ENCODE peak calls at places on chromosomes 13 and 19, in seven cellular contexts. One of them, this sample, is unnamed. For H3K4me1 and H3K27me3, the result is how much of the 10 kb centered on the place peaks cover.

GRCh38 chr19:36898422-36898821 is 17.7 kb downstream of the ZNF829 start:
- DNase-seq in uterus: no peak
- DNase-seq in osteoblast: no peak
- DNase-seq in sigmoid colon: no peak
- DNase-seq in tibial artery: no peak
- DNase-seq in HCT116: no peak
- DNase-seq in right lobe of liver: no peak
- DNase-seq in this sample: no peak

GRCh38 chr13:31970237-31970930 is 61.2 kb upstream of the FRY start:
- DNase-seq in uterus: no peak
- DNase-seq in osteoblast: no peak
- DNase-seq in sigmoid colon: no peak
- DNase-seq in tibial artery: no peak
- DNase-seq in HCT116: no peak
- DNase-seq in right lobe of liver: no peak
- DNase-seq in this sample: no peak

GRCh38 chr19:7255119-7255518 is 39.1 kb downstream of the INSR start:
- DNase-seq in uterus: no peak
- DNase-seq in osteoblast: no peak
- DNase-seq in sigmoid colon: no peak
- DNase-seq in tibial artery: no peak
- DNase-seq in HCT116: no peak
- DNase-seq in right lobe of liver: no peak
- DNase-seq in this sample: no peak

GRCh38 chr19:29965529-29965928 is 23.5 kb downstream of the URI1 start:
- DNase-seq in uterus: no peak
- DNase-seq in osteoblast: no peak
- DNase-seq in sigmoid colon: no peak
- DNase-seq in tibial artery: no peak
- DNase-seq in HCT116: no peak
- DNase-seq in right lobe of liver: no peak
- DNase-seq in this sample: no peak

GRCh38 chr19:51439021-51439465 is 19.2 kb downstream of the SIGLEC8 start:
- DNase-seq in uterus: no peak
- DNase-seq in osteoblast: no peak
- DNase-seq in sigmoid colon: no peak
- DNase-seq in tibial artery: no peak
- DNase-seq in HCT116: no peak
- DNase-seq in right lobe of liver: no peak
- DNase-seq in this sample: peak

GRCh38 chr13:94656766-94657165 is 55.1 kb downstream of the GPR180 start:
- DNase-seq in uterus: no peak
- DNase-seq in osteoblast: peak
- DNase-seq in sigmoid colon: no peak
- DNase-seq in tibial artery: no peak
- DNase-seq in HCT116: no peak
- DNase-seq in right lobe of liver: no peak
- DNase-seq in this sample: peak

GRCh38 chr19:15241259-15241658 is 9.0 kb upstream of the EPHX3 start:
- DNase-seq in uterus: no peak
- DNase-seq in osteoblast: peak
- DNase-seq in sigmoid colon: no peak
- DNase-seq in tibial artery: no peak
- DNase-seq in HCT116: no peak
- DNase-seq in right lobe of liver: no peak
- DNase-seq in this sample: no peak

GRCh38 chr13:40116008-40116407 is 460.5 kb downstream of the COG6 start:
- DNase-seq in uterus: peak
- DNase-seq in osteoblast: peak
- DNase-seq in sigmoid colon: no peak
- DNase-seq in tibial artery: no peak
- DNase-seq in HCT116: peak
- DNase-seq in right lobe of liver: no peak
- DNase-seq in this sample: no peak

GRCh38 chr19:38035515-38036495 is 128.8 kb downstream of the SIPA1L3 start:
- DNase-seq in uterus: no peak
- DNase-seq in osteoblast: no peak
- DNase-seq in sigmoid colon: no peak
- DNase-seq in tibial artery: no peak
- DNase-seq in HCT116: no peak
- DNase-seq in right lobe of liver: no peak
- DNase-seq in this sample: no peak

GRCh38 chr19:32029235-32029634 is 316.2 kb upstream of the ZNF507 start:
- DNase-seq in uterus: no peak
- DNase-seq in osteoblast: no peak
- DNase-seq in sigmoid colon: no peak
- DNase-seq in tibial artery: no peak
- DNase-seq in HCT116: no peak
- DNase-seq in right lobe of liver: no peak
- DNase-seq in this sample: no peak

GRCh38 chr13:113129921-113130750 is 7.5 kb downstream of the F10 start:
- DNase-seq in uterus: peak
- DNase-seq in osteoblast: peak
- DNase-seq in sigmoid colon: no peak
- DNase-seq in tibial artery: no peak
- DNase-seq in HCT116: no peak
- DNase-seq in right lobe of liver: no peak
- DNase-seq in this sample: no peak

GRCh38 chr13:81488021-81488420 is 1147.1 kb upstream of the SPRY2 start:
- DNase-seq in uterus: no peak
- DNase-seq in osteoblast: no peak
- DNase-seq in sigmoid colon: no peak
- DNase-seq in tibial artery: no peak
- DNase-seq in HCT116: no peak
- DNase-seq in right lobe of liver: no peak
- DNase-seq in this sample: no peak

GRCh38 chr19:16463991-16464575 is 7.7 kb downstream of the EPS15L1 start:
- DNase-seq in uterus: no peak
- DNase-seq in osteoblast: peak
- DNase-seq in sigmoid colon: no peak
- DNase-seq in tibial artery: no peak
- DNase-seq in HCT116: no peak
- DNase-seq in right lobe of liver: no peak
- DNase-seq in this sample: no peak

GRCh38 chr13:31749929-31750328 is 10.6 kb downstream of the RXFP2 start:
- DNase-seq in uterus: no peak
- DNase-seq in osteoblast: peak
- DNase-seq in sigmoid colon: no peak
- DNase-seq in tibial artery: no peak
- DNase-seq in HCT116: no peak
- DNase-seq in right lobe of liver: no peak
- DNase-seq in this sample: no peak

GRCh38 chr19:53994811-53995210 is 3.4 kb downstream of the CACNG6 start:
- DNase-seq in uterus: no peak
- DNase-seq in osteoblast: peak
- DNase-seq in sigmoid colon: no peak
- DNase-seq in tibial artery: no peak
- DNase-seq in HCT116: no peak
- DNase-seq in right lobe of liver: no peak
- DNase-seq in this sample: no peak

GRCh38 chr19:47507031-47507430 is 7.8 kb downstream of the NAPA start:
- DNase-seq in uterus: no peak
- DNase-seq in osteoblast: no peak
- DNase-seq in sigmoid colon: no peak
- DNase-seq in tibial artery: no peak
- DNase-seq in HCT116: no peak
- DNase-seq in right lobe of liver: no peak
- DNase-seq in this sample: no peak

GRCh38 chr13:50129065-50129922 is 114.0 kb downstream of the KCNRG start:
- DNase-seq in uterus: no peak
- DNase-seq in osteoblast: peak
- DNase-seq in sigmoid colon: no peak
- DNase-seq in tibial artery: peak
- DNase-seq in HCT116: no peak
- DNase-seq in right lobe of liver: no peak
- DNase-seq in this sample: no peak

GRCh38 chr19:42363614-42364346 is 26.3 kb downstream of the CNFN start:
- DNase-seq in uterus: no peak
- DNase-seq in osteoblast: peak
- DNase-seq in sigmoid colon: no peak
- DNase-seq in tibial artery: no peak
- DNase-seq in HCT116: no peak
- DNase-seq in right lobe of liver: no peak
- DNase-seq in this sample: no peak

GRCh38 chr19:10193666-10194499 is 870 bp downstream of the DNMT1 start:
- DNase-seq in uterus: no peak
- DNase-seq in osteoblast: peak
- DNase-seq in sigmoid colon: no peak
- DNase-seq in tibial artery: peak
- DNase-seq in HCT116: no peak
- DNase-seq in right lobe of liver: no peak
- DNase-seq in this sample: peak

GRCh38 chr13:105773887-105774538 is 761.4 kb downstream of the EFNB2 start:
- DNase-seq in uterus: no peak
- DNase-seq in osteoblast: peak
- DNase-seq in sigmoid colon: no peak
- DNase-seq in tibial artery: no peak
- DNase-seq in HCT116: peak
- DNase-seq in right lobe of liver: no peak
- DNase-seq in this sample: peak

GRCh38 chr13:76335463-76335862 is 550.7 kb downstream of the KCTD12 start:
- DNase-seq in uterus: no peak
- DNase-seq in osteoblast: no peak
- DNase-seq in sigmoid colon: no peak
- DNase-seq in tibial artery: no peak
- DNase-seq in HCT116: no peak
- DNase-seq in right lobe of liver: no peak
- DNase-seq in this sample: no peak
- H3K4me1 ChIP-seq in uterus: under half
- H3K4me1 ChIP-seq in osteoblast: under half
- H3K4me1 ChIP-seq in sigmoid colon: under half
- H3K4me1 ChIP-seq in tibial artery: under half
- H3K4me1 ChIP-seq in HCT116: under half
- H3K4me1 ChIP-seq in right lobe of liver: under half
- H3K4me1 ChIP-seq in this sample: under half

GRCh38 chr13:51235756-51236564 is 13.8 kb downstream of the FAM124A start:
- DNase-seq in uterus: no peak
- DNase-seq in osteoblast: no peak
- DNase-seq in sigmoid colon: no peak
- DNase-seq in tibial artery: no peak
- DNase-seq in HCT116: no peak
- DNase-seq in right lobe of liver: no peak
- DNase-seq in this sample: no peak
- H3K27me3 ChIP-seq in uterus: under half
- H3K27me3 ChIP-seq in osteoblast: under half
- H3K27me3 ChIP-seq in sigmoid colon: under half
- H3K27me3 ChIP-seq in tibial artery: under half
- H3K27me3 ChIP-seq in HCT116: under half
- H3K27me3 ChIP-seq in right lobe of liver: under half
- H3K27me3 ChIP-seq in this sample: under half

DNA sequence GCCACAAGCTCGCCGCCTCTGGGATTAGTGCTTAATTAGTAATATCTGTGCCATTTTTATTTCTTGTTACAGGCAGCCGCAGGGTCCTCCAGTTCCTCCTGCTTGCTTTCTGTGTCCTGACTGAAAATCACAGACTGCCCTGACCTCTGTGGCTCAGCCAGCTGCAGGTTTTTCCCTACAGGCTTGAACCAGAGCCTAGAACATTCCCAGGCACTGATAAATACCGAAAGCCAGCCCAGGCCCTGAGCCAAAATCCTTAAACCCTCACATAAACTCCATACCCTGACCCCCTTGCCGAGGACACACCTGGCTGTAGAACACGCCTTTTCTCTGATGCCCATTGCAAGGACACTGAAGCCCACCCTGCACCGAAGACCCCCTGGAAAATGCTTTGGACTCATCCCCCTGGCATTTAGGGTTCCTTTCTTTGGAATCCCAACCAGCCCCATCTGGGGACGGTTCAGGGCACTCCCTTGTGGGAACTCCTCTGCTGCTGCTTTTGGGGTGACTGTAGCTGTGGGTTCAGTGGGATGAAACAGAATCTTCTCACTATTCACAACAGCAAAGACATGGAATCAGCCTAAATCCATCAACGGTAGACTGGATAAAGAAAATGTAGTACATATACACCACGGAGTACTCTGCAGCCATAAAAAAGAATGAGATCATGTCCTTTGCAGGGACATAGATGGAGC is 15.5 kb downstream of the DPP9 start:
- DNase-seq in uterus: peak
- DNase-seq in osteoblast: peak
- DNase-seq in sigmoid colon: peak
- DNase-seq in tibial artery: no peak
- DNase-seq in HCT116: no peak
- DNase-seq in right lobe of liver: peak
- DNase-seq in this sample: no peak
- H3K4me1 ChIP-seq in uterus: under half
- H3K4me1 ChIP-seq in osteoblast: under half
- H3K4me1 ChIP-seq in sigmoid colon: under half
- H3K4me1 ChIP-seq in tibial artery: under half
- H3K4me1 ChIP-seq in HCT116: under half
- H3K4me1 ChIP-seq in right lobe of liver: under half
- H3K4me1 ChIP-seq in this sample: under half

GRCh38 chr13:44305216-44305615 is 68.4 kb upstream of the SERP2 start:
- DNase-seq in uterus: no peak
- DNase-seq in osteoblast: no peak
- DNase-seq in sigmoid colon: no peak
- DNase-seq in tibial artery: no peak
- DNase-seq in HCT116: peak
- DNase-seq in right lobe of liver: no peak
- DNase-seq in this sample: no peak
- H3K27me3 ChIP-seq in uterus: under half
- H3K27me3 ChIP-seq in osteoblast: under half
- H3K27me3 ChIP-seq in sigmoid colon: under half
- H3K27me3 ChIP-seq in tibial artery: under half
- H3K27me3 ChIP-seq in HCT116: under half
- H3K27me3 ChIP-seq in right lobe of liver: under half
- H3K27me3 ChIP-seq in this sample: under half

GRCh38 chr19:4060621-4061177 is 6.0 kb downstream of the ZBTB7A start:
- DNase-seq in uterus: peak
- DNase-seq in osteoblast: peak
- DNase-seq in sigmoid colon: peak
- DNase-seq in tibial artery: no peak
- DNase-seq in HCT116: no peak
- DNase-seq in right lobe of liver: no peak
- DNase-seq in this sample: no peak
- H3K4me1 ChIP-seq in uterus: half or more
- H3K4me1 ChIP-seq in osteoblast: half or more
- H3K4me1 ChIP-seq in sigmoid colon: under half
- H3K4me1 ChIP-seq in tibial artery: half or more
- H3K4me1 ChIP-seq in HCT116: half or more
- H3K4me1 ChIP-seq in right lobe of liver: under half
- H3K4me1 ChIP-seq in this sample: under half

GRCh38 chr19:2288743-2289713 is 7.1 kb upstream of the PEAK3 start:
- DNase-seq in uterus: no peak
- DNase-seq in osteoblast: peak
- DNase-seq in sigmoid colon: no peak
- DNase-seq in tibial artery: no peak
- DNase-seq in HCT116: no peak
- DNase-seq in right lobe of liver: no peak
- DNase-seq in this sample: no peak

GRCh38 chr19:2286402-2287140 is 4.6 kb upstream of the PEAK3 start:
- DNase-seq in uterus: no peak
- DNase-seq in osteoblast: peak
- DNase-seq in sigmoid colon: no peak
- DNase-seq in tibial artery: no peak
- DNase-seq in HCT116: no peak
- DNase-seq in right lobe of liver: no peak
- DNase-seq in this sample: no peak

GRCh38 chr19:2289714-2290435 is 7.9 kb upstream of the PEAK3 start:
- DNase-seq in uterus: no peak
- DNase-seq in osteoblast: peak
- DNase-seq in sigmoid colon: no peak
- DNase-seq in tibial artery: no peak
- DNase-seq in HCT116: no peak
- DNase-seq in right lobe of liver: no peak
- DNase-seq in this sample: no peak

GRCh38 chr19:2288010-2288742 is 6.2 kb upstream of the PEAK3 start:
- DNase-seq in uterus: no peak
- DNase-seq in osteoblast: peak
- DNase-seq in sigmoid colon: no peak
- DNase-seq in tibial artery: no peak
- DNase-seq in HCT116: no peak
- DNase-seq in right lobe of liver: no peak
- DNase-seq in this sample: no peak

GRCh38 chr19:2287585-2287984 is 5.6 kb upstream of the PEAK3 start:
- DNase-seq in uterus: no peak
- DNase-seq in osteoblast: peak
- DNase-seq in sigmoid colon: no peak
- DNase-seq in tibial artery: no peak
- DNase-seq in HCT116: no peak
- DNase-seq in right lobe of liver: no peak
- DNase-seq in this sample: no peak
- H3K27me3 ChIP-seq in uterus: under half
- H3K27me3 ChIP-seq in osteoblast: under half
- H3K27me3 ChIP-seq in sigmoid colon: under half
- H3K27me3 ChIP-seq in tibial artery: under half
- H3K27me3 ChIP-seq in HCT116: under half
- H3K27me3 ChIP-seq in right lobe of liver: under half
- H3K27me3 ChIP-seq in this sample: under half